ENCODE peak calls at places on chromosomes 2 and 18, in five cellular contexts. U is endothelial cell of umbilical vein; O is stimulated activated naive CD4-positive, alpha-beta T cell; N is A549; X is bronchial epithelial cell. C is an unnamed sample.
A peak's percentile ranks its signal among the peaks of the same experiment; 100 is the strongest.

GRCh38 chr18:36717422-36718110 is 111.2 kb downstream of the TPGS2 start:
- DNase-seq in U (no peak), O (no peak), N (no peak), X (no peak), C (no peak)

GRCh38 chr2:119426801-119427395 is 4.8 kb upstream of the TMEM37 start:
- DNase-seq in U (no peak), O (no peak), N (no peak), X (peak; percentile 19), C (no peak)

GRCh38 chr18:66621816-66622576 is 18.1 kb upstream of the CDH19 start:
- DNase-seq in U (no peak), O (no peak), N (no peak), X (no peak), C (no peak)

GRCh38 chr2:37507069-37507410 is 162.6 kb downstream of the QPCT start:
- DNase-seq in U (no peak), O (no peak), N (no peak), X (no peak), C (no peak)

GRCh38 chr2:235044501-235045271 is 92.9 kb downstream of the SH3BP4 start:
- DNase-seq in U (no peak), O (no peak), N (no peak), X (no peak), C (no peak)

GRCh38 chr2:238235331-238235732 is 4.5 kb downstream of the HES6 start:
- DNase-seq in U (no peak), O (no peak), N (no peak), X (peak; percentile 46), C (no peak)

GRCh38 chr2:79585701-79586428 is 73.0 kb downstream of the CTNNA2 start:
- DNase-seq in U (no peak), O (no peak), N (peak; percentile 3), X (peak; percentile 47), C (no peak)

GRCh38 chr2:11038641-11039040 is 116.6 kb upstream of the SLC66A3 start:
- DNase-seq in U (no peak), O (no peak), N (no peak), X (no peak), C (no peak)

GRCh38 chr18:23277399-23277798 is 142.1 kb downstream of the CABLES1 start:
- DNase-seq in U (no peak), O (no peak), N (no peak), X (peak; percentile 41), C (no peak)

GRCh38 chr2:39696838-39697237 is 31.1 kb downstream of the TMEM178A start:
- DNase-seq in U (peak; percentile 84), O (no peak), N (peak; percentile 11), X (peak; percentile 62), C (peak; percentile 97)

GRCh38 chr2:9744256-9745004 is 98.8 kb upstream of the TAF1B start:
- DNase-seq in U (no peak), O (no peak), N (no peak), X (no peak), C (no peak)

C was measured in G401.